ENCODE peak calls at places on chromosomes 6 and 20, in seven cellular contexts. I, Y, D, R, A, F and G are unnamed samples.

GRCh38 chr20:44832724-44833123 is 22.4 kb upstream of the RIMS4 start:
- DNase-seq in I (no peak), Y (no peak), D (no peak), R (no peak), A (no peak), F (no peak), G (no peak)

GRCh38 chr6:5422321-5422915 is 161.1 kb downstream of the FARS2 start:
- DNase-seq in I (no peak), Y (no peak), D (no peak), R (peak), A (no peak), F (peak), G (no peak)

GRCh38 chr6:107488174-107488874 is 1.6 kb upstream of the SOBP start:
- DNase-seq in I (no peak), Y (peak), D (no peak), R (no peak), A (no peak), F (no peak), G (no peak)

GRCh38 chr6:33725222-33725621 is 13.7 kb upstream of the UQCC2 start:
- DNase-seq in I (no peak), Y (no peak), D (no peak), R (no peak), A (no peak), F (no peak), G (no peak)

GRCh38 chr6:8982659-8983058 is 547.3 kb upstream of the SLC35B3 start:
- DNase-seq in I (no peak), Y (no peak), D (no peak), R (no peak), A (no peak), F (no peak), G (no peak)

GRCh38 chr20:53917145-53918009 is 153.0 kb downstream of the BCAS1 start:
- DNase-seq in I (peak), Y (no peak), D (no peak), R (no peak), A (no peak), F (no peak), G (peak)

GRCh38 chr6:78808356-78808891 is 58.9 kb upstream of the IRAK1BP1 start:
- DNase-seq in I (no peak), Y (no peak), D (no peak), R (no peak), A (no peak), F (no peak), G (no peak)

GRCh38 chr6:47047479-47048411 is 5.6 kb upstream of the ADGRF1 start:
- DNase-seq in I (no peak), Y (peak), D (no peak), R (peak), A (peak), F (peak), G (no peak)

GRCh38 chr6:36349240-36349639 is 12.6 kb upstream of the BNIP5 start:
- DNase-seq in I (no peak), Y (no peak), D (no peak), R (no peak), A (no peak), F (no peak), G (no peak)

GRCh38 chr20:62320581-62321354 is 18.0 kb downstream of the ADRM1 start:
- DNase-seq in I (peak), Y (peak), D (no peak), R (no peak), A (no peak), F (no peak), G (no peak)

GRCh38 chr6:40640591-40641293 is 53.6 kb upstream of the LRFN2 start:
- DNase-seq in I (no peak), Y (no peak), D (peak), R (no peak), A (no peak), F (no peak), G (no peak)

GRCh38 chr6:78492351-78493010 is 374.9 kb upstream of the IRAK1BP1 start:
- DNase-seq in I (no peak), Y (no peak), D (no peak), R (no peak), A (no peak), F (peak), G (no peak)

GRCh38 chr6:110043366-110043994 is 65.4 kb downstream of the GPR6 start:
- DNase-seq in I (no peak), Y (no peak), D (no peak), R (no peak), A (no peak), F (no peak), G (no peak)

GRCh38 chr6:134177753-134178229 is 125.4 kb upstream of the SLC2A12 start:
- DNase-seq in I (no peak), Y (no peak), D (no peak), R (no peak), A (no peak), F (peak), G (no peak)

GRCh38 chr6:52992980-52993379 is 2.1 kb downstream of the GSTA4 start:
- DNase-seq in I (no peak), Y (no peak), D (no peak), R (no peak), A (no peak), F (peak), G (no peak)

GRCh38 chr6:47292944-47293343 is 16.8 kb downstream of the TNFRSF21 start:
- DNase-seq in I (no peak), Y (no peak), D (no peak), R (no peak), A (no peak), F (peak), G (no peak)

GRCh38 chr20:20956586-20956985 is 149.6 kb downstream of the LINC00237 start:
- DNase-seq in I (no peak), Y (no peak), D (no peak), R (no peak), A (peak), F (no peak), G (no peak)

GRCh38 chr6:35082733-35083403 is 58.3 kb downstream of the TCP11 start:
- DNase-seq in I (no peak), Y (no peak), D (no peak), R (no peak), A (no peak), F (no peak), G (no peak)

GRCh38 chr6:77383026-77383425 is 80.3 kb downstream of the HTR1B start:
- DNase-seq in I (no peak), Y (no peak), D (no peak), R (no peak), A (no peak), F (no peak), G (no peak)

GRCh38 chr6:22027226-22027725 is 269.6 kb downstream of the PRL start:
- DNase-seq in I (no peak), Y (no peak), D (no peak), R (no peak), A (peak), F (no peak), G (no peak)

GRCh38 chr6:79138146-79138545 is 60.1 kb upstream of the PHIP start:
- DNase-seq in I (no peak), Y (no peak), D (no peak), R (no peak), A (no peak), F (no peak), G (no peak)

GRCh38 chr6:26251354-26252081 is 113.5 kb upstream of the BTN3A2 start:
- DNase-seq in I (peak), Y (no peak), D (peak), R (no peak), A (peak), F (peak), G (peak)

GRCh38 chr6:43081043-43081442 is 4.9 kb downstream of the PTK7 start:
- DNase-seq in I (no peak), Y (no peak), D (no peak), R (no peak), A (no peak), F (no peak), G (no peak)

GRCh38 chr6:17808609-17809008 is 101.9 kb upstream of the NUP153 start:
- DNase-seq in I (no peak), Y (no peak), D (no peak), R (no peak), A (no peak), F (peak), G (no peak)

DNA sequence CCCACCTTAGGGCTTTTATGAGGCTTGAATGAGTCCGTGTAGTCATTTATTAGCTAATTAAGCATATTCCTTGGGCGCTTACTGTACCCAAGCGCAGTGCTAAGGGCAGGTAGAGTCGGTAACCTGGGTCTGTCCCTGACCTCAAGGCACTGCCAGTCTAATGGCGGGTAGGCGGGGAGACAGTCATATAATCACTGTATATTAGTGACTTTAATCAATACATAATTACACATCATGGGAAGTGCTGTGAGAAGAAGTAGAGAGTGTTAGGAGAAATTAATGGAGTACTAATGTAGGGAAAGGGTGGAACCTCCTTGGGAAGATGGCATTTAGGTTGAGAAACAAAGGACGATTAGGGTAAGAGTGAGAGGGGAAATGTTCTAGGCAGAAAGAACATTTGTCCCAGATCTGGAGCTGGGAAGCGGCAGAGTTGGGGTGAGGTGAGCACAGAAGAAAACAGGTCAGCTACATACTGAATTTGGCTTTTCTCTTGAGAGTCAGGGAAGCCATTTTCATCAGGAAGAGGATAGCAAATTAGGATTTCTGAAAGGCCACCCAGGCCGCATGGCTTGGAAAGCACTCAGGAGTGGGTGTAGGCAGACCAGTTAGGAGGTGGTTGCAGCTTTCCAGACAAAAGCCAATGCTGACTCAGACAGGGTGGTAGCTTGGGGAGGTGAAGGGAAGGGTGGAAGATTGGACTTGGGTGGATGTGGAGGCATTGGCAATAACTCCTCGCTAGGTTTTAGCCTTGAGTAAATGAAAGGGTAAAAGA is 952 bp upstream of the BLCAP start:
- DNase-seq in I (no peak), Y (no peak), D (no peak), R (no peak), A (no peak), F (no peak), G (no peak)
- H3K27ac ChIP-seq in I (peak), Y (peak), D (peak), R (peak), A (no peak), F (peak), G (peak)

GRCh38 chr6:112232845-112233256 is 21.5 kb downstream of the LAMA4 start:
- DNase-seq in I (no peak), Y (no peak), D (no peak), R (no peak), A (no peak), F (peak), G (peak)
- H3K4me3 ChIP-seq in I (no peak), Y (no peak), D (no peak), R (no peak), A (no peak), F (no peak), G (peak)

DNA sequence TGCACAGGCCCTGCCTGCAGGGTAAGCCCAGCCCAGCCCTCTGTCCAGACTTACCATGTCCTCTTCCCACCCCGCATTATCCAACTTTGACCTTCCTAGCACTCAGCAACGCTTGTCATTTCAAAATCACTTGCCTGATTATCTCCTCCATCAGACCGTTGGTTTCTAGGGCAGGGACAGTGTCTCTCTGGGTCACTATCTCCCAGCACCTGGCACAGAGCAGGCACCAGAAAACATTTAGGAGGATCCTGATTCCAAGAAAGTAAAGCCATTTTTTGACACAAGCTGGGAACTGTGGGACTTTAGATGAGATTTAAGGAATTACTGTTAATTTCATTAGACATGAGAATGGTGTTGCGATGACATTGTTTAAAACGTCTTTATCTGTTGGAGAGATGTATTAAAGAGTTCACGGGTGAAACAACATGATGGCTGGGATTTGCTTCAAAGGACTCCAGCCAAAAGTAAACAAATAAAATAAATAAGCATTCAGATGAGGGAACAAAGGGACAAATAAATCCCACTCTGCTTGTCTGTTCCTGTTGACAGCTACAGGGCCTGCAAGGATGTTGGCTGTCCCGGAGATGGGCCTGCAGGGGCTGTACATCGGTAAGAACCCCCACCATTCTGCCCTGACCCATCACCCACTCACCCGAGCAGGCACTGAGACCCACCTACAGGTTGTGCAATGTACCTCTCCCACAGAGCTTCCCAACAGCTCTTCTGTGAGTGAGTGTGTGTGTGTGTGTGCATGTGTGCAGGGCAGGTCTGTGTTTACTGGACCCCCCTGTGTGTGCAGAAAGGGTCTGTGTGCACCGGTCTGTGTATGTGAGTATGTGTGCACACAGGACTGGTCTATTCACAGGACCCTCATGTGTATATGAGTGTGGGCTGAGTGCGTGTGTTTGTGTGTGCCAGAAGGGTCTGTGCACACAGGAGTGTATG is 5.9 kb downstream of the HSPA12B start:
- DNase-seq in I (no peak), Y (no peak), D (no peak), R (no peak), A (no peak), F (no peak), G (no peak)
- H3K27ac ChIP-seq in I (peak), Y (no peak), D (no peak), R (no peak), A (no peak), F (no peak), G (peak)

GRCh38 chr6:143598466-143599080 is 79.2 kb upstream of the PHACTR2 start:
- DNase-seq in I (no peak), Y (no peak), D (peak), R (no peak), A (no peak), F (no peak), G (no peak)
- H3K4me3 ChIP-seq in I (no peak), Y (no peak), D (no peak), R (no peak), A (no peak), F (no peak), G (no peak)

GRCh38 chr6:15408758-15409157 is 162.9 kb downstream of the JARID2 start:
- DNase-seq in I (no peak), Y (no peak), D (no peak), R (no peak), A (no peak), F (no peak), G (no peak)

GRCh38 chr6:15410126-15410391 is 164.2 kb downstream of the JARID2 start:
- DNase-seq in I (no peak), Y (no peak), D (no peak), R (no peak), A (no peak), F (no peak), G (no peak)

GRCh38 chr6:15406452-15406851 is 160.6 kb downstream of the JARID2 start:
- DNase-seq in I (no peak), Y (no peak), D (no peak), R (no peak), A (no peak), F (no peak), G (no peak)

GRCh38 chr6:15409301-15410125 is 163.6 kb downstream of the JARID2 start:
- DNase-seq in I (no peak), Y (no peak), D (no peak), R (no peak), A (no peak), F (no peak), G (no peak)

GRCh38 chr6:15408008-15408407 is 162.1 kb downstream of the JARID2 start:
- DNase-seq in I (no peak), Y (no peak), D (no peak), R (no peak), A (no peak), F (no peak), G (no peak)
- H3K27ac ChIP-seq in I (no peak), Y (no peak), D (no peak), R (no peak), A (no peak), F (no peak), G (no peak)

GRCh38 chr20:47198254-47198671 is 158.2 kb downstream of the ZMYND8 start:
- DNase-seq in I (no peak), Y (no peak), D (no peak), R (no peak), A (no peak), F (peak), G (no peak)
- H3K4me3 ChIP-seq in I (no peak), Y (no peak), D (no peak), R (no peak), A (no peak), F (no peak), G (no peak)

DNA sequence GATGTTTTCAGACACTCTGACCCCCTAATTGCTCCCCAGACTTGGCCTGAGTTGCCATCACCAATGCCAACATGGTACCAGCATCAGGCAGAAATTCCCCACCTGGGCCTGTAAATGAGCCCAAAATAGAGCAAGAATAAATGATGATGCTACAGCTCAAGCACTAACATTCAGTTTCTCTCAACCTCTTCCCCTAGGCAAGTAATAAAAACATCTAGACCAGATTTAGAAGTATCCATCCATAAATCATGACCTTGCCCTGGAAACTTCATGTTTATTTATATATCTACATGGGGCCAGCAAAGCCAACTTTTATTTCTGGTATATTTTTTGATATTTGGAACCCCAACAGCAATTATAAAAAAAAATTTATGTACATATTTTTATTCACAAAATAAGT is 221.4 kb upstream of the PLN start:
- DNase-seq in I (no peak), Y (no peak), D (no peak), R (no peak), A (no peak), F (no peak), G (no peak)
- H3K27ac ChIP-seq in I (no peak), Y (no peak), D (no peak), R (no peak), A (no peak), F (no peak), G (no peak)

DNA sequence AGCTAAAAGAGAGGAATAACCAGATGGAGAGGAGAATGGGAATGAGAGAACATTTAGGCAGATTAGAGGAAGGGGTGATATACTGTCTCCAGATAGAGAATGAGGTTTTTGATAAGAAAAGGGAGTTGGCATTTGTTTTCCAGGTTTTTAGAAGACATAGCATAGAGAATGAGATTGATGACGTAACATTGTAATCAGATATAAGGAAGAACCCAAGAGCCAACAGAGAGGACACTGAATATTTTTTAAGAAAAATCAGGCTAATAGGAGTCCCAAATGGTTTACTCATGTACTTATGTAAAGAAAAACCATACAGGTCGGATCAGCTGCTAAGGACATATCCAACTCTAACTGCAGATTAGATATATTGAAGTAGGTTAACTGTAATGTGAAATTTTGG is 112.9 kb downstream of the TBC1D7 start:
- DNase-seq in I (no peak), Y (no peak), D (no peak), R (no peak), A (no peak), F (no peak), G (no peak)
- H3K4me3 ChIP-seq in I (no peak), Y (no peak), D (no peak), R (no peak), A (no peak), F (no peak), G (no peak)

GRCh38 chr20:35734374-35734773 is 7.7 kb downstream of the RBM39 start:
- DNase-seq in I (no peak), Y (no peak), D (peak), R (no peak), A (no peak), F (no peak), G (no peak)
- H3K27ac ChIP-seq in I (no peak), Y (no peak), D (peak), R (no peak), A (no peak), F (no peak), G (no peak)

GRCh38 chr20:49590163-49591017 is 22.5 kb upstream of the PTGIS start:
- DNase-seq in I (no peak), Y (no peak), D (no peak), R (no peak), A (no peak), F (no peak), G (no peak)
- H3K4me3 ChIP-seq in I (no peak), Y (no peak), D (no peak), R (no peak), A (no peak), F (no peak), G (no peak)